ENCODE peak calls at places on chromosomes 5 and 9, in four cellular contexts. One of them, this sample, is unnamed.

GRCh38 chr9:117305454-117305853 is 109.4 kb downstream of the ASTN2 start:
- DNase-seq in body of pancreas: no peak
- DNase-seq in tibial nerve: no peak
- DNase-seq in HCT116: no peak
- DNase-seq in this sample: no peak

GRCh38 chr9:24545285-24545684 is 412 bp downstream of the IZUMO3 start:
- DNase-seq in body of pancreas: no peak
- DNase-seq in tibial nerve: no peak
- DNase-seq in HCT116: no peak
- DNase-seq in this sample: no peak

GRCh38 chr9:127308559-127309429 is 44.2 kb downstream of the GARNL3 start:
- DNase-seq in body of pancreas: no peak
- DNase-seq in tibial nerve: no peak
- DNase-seq in HCT116: no peak
- DNase-seq in this sample: no peak

GRCh38 chr5:149314571-149315111 is 30.7 kb upstream of the GRPEL2 start:
- DNase-seq in body of pancreas: no peak
- DNase-seq in tibial nerve: no peak
- DNase-seq in HCT116: no peak
- DNase-seq in this sample: no peak

GRCh38 chr5:83925952-83926351 is 205.3 kb upstream of the HAPLN1 start:
- DNase-seq in body of pancreas: no peak
- DNase-seq in tibial nerve: no peak
- DNase-seq in HCT116: no peak
- DNase-seq in this sample: no peak

GRCh38 chr5:10542151-10542550 is 21.7 kb upstream of the ANKRD33B start:
- DNase-seq in body of pancreas: no peak
- DNase-seq in tibial nerve: no peak
- DNase-seq in HCT116: no peak
- DNase-seq in this sample: no peak

GRCh38 chr5:41728281-41728680 is 141.9 kb downstream of the OXCT1 start:
- DNase-seq in body of pancreas: no peak
- DNase-seq in tibial nerve: no peak
- DNase-seq in HCT116: no peak
- DNase-seq in this sample: no peak

GRCh38 chr5:56155992-56156584 is 77.0 kb downstream of the ANKRD55 start:
- DNase-seq in body of pancreas: no peak
- DNase-seq in tibial nerve: no peak
- DNase-seq in HCT116: no peak
- DNase-seq in this sample: no peak

GRCh38 chr5:133846478-133847226 is 121.8 kb downstream of the C5orf15 start:
- DNase-seq in body of pancreas: no peak
- DNase-seq in tibial nerve: no peak
- DNase-seq in HCT116: no peak
- DNase-seq in this sample: no peak
- H3K4me3 ChIP-seq in body of pancreas: no peak overlapping the region
- H3K4me3 ChIP-seq in tibial nerve: no peak overlapping the region
- H3K4me3 ChIP-seq in HCT116: no peak overlapping the region
- H3K4me3 ChIP-seq in this sample: no peak overlapping the region

GRCh38 chr5:2753452-2754409 is 2.3 kb upstream of the IRX2 start:
- DNase-seq in body of pancreas: no peak
- DNase-seq in tibial nerve: no peak
- DNase-seq in HCT116: no peak
- DNase-seq in this sample: peak; percentile 84
- H3K27me3 ChIP-seq in body of pancreas: no peaks in the 10 kb centered on the region
- H3K27me3 ChIP-seq in tibial nerve: no peaks in the 10 kb centered on the region
- H3K27me3 ChIP-seq in HCT116: no peaks in the 10 kb centered on the region
- H3K27me3 ChIP-seq in this sample: peaks cover 72% of the 10 kb centered on the region

DNA sequence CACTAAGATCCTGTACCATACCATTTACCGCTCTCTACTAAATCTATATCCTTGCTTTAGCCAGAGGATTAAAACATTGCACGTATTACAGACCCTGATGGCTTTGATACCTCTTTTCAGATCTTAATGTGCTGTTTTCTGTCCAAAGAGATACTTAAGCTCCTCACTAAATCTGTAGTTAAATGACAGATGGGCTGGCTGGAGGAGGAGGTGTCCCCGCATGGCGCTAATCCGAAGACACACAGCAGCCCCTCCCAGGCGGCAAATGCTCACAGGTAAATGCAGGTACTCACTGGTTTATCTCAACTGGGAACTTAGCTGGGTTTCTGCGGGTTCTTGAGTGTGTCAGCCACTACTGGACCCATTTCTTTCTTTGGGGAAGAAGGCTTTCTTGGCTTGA is 2.7 kb downstream of the LPCAT1 start:
- DNase-seq in body of pancreas: peak; percentile 2
- DNase-seq in tibial nerve: no peak
- DNase-seq in HCT116: no peak
- DNase-seq in this sample: peak; percentile 34
- H3K36me3 ChIP-seq in body of pancreas: no peaks in the 10 kb centered on the region
- H3K36me3 ChIP-seq in tibial nerve: no peaks in the 10 kb centered on the region
- H3K36me3 ChIP-seq in HCT116: peaks cover 14% of the 10 kb centered on the region
- H3K36me3 ChIP-seq in this sample: peaks cover 7% of the 10 kb centered on the region

GRCh38 chr5:36691241-36691640 is 84.8 kb downstream of the SLC1A3 start:
- DNase-seq in body of pancreas: no peak
- DNase-seq in tibial nerve: no peak
- DNase-seq in HCT116: no peak
- DNase-seq in this sample: no peak

GRCh38 chr5:36694351-36694750 is 87.9 kb downstream of the SLC1A3 start:
- DNase-seq in body of pancreas: no peak
- DNase-seq in tibial nerve: no peak
- DNase-seq in HCT116: no peak
- DNase-seq in this sample: no peak

GRCh38 chr5:36691993-36692392 is 85.6 kb downstream of the SLC1A3 start:
- DNase-seq in body of pancreas: no peak
- DNase-seq in tibial nerve: no peak
- DNase-seq in HCT116: no peak
- DNase-seq in this sample: no peak

GRCh38 chr5:36690041-36690941 is 83.9 kb downstream of the SLC1A3 start:
- DNase-seq in body of pancreas: peak; percentile 80
- DNase-seq in tibial nerve: peak; percentile 56
- DNase-seq in HCT116: peak; percentile 81
- DNase-seq in this sample: peak; percentile 91

GRCh38 chr5:36692791-36693763 is 86.7 kb downstream of the SLC1A3 start:
- DNase-seq in body of pancreas: peak; percentile 73
- DNase-seq in tibial nerve: peak; percentile 67
- DNase-seq in HCT116: peak; percentile 51
- DNase-seq in this sample: peak; percentile 90
- H3K4me3 ChIP-seq in body of pancreas: no peak overlapping the region
- H3K4me3 ChIP-seq in tibial nerve: peak overlapping the region; percentile 9
- H3K4me3 ChIP-seq in HCT116: no peak overlapping the region
- H3K4me3 ChIP-seq in this sample: peak overlapping the region; percentile 34

GRCh38 chr5:140058212-140058932 is 15.3 kb upstream of the NRG2 start:
- DNase-seq in body of pancreas: peak; percentile 73
- DNase-seq in tibial nerve: no peak
- DNase-seq in HCT116: no peak
- DNase-seq in this sample: no peak
- H3K27me3 ChIP-seq in body of pancreas: no peaks in the 10 kb centered on the region
- H3K27me3 ChIP-seq in tibial nerve: no peaks in the 10 kb centered on the region
- H3K27me3 ChIP-seq in HCT116: peaks cover 34% of the 10 kb centered on the region
- H3K27me3 ChIP-seq in this sample: peaks cover 7% of the 10 kb centered on the region

GRCh38 chr5:100877277-100877676 is 25.8 kb downstream of the ST8SIA4 start:
- DNase-seq in body of pancreas: no peak
- DNase-seq in tibial nerve: no peak
- DNase-seq in HCT116: no peak
- DNase-seq in this sample: no peak
- H3K36me3 ChIP-seq in body of pancreas: no peaks in the 10 kb centered on the region
- H3K36me3 ChIP-seq in tibial nerve: no peaks in the 10 kb centered on the region
- H3K36me3 ChIP-seq in HCT116: no peaks in the 10 kb centered on the region
- H3K36me3 ChIP-seq in this sample: no peaks in the 10 kb centered on the region

DNA sequence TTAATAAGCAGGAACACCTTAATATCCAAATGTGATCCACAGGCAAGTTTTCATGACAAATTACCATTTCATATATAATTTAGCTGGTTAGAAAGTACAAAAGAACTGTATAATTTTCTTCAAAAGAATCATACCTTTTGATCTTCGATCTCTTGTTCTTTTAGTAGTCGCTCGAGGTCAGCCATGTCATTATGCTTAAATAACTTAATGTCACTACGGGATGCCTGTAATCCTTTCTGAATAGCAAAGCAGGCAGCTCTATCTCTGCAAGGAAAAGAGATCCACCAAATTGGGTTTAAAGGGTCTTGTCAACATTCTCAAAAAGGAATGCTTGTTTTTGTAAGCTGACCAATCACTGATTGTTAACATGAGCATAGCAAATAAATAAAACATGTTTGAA is 56.2 kb downstream of the SPTLC1 start:
- DNase-seq in body of pancreas: no peak
- DNase-seq in tibial nerve: no peak
- DNase-seq in HCT116: no peak
- DNase-seq in this sample: no peak
- H3K4me3 ChIP-seq in body of pancreas: no peak overlapping the region
- H3K4me3 ChIP-seq in tibial nerve: no peak overlapping the region
- H3K4me3 ChIP-seq in HCT116: no peak overlapping the region
- H3K4me3 ChIP-seq in this sample: no peak overlapping the region

GRCh38 chr5:171314728-171315385 is 5.8 kb downstream of the TLX3 start:
- DNase-seq in body of pancreas: peak; percentile 42
- DNase-seq in tibial nerve: no peak
- DNase-seq in HCT116: no peak
- DNase-seq in this sample: peak; percentile 72
- H3K27me3 ChIP-seq in body of pancreas: no peaks in the 10 kb centered on the region
- H3K27me3 ChIP-seq in tibial nerve: no peaks in the 10 kb centered on the region
- H3K27me3 ChIP-seq in HCT116: no peaks in the 10 kb centered on the region
- H3K27me3 ChIP-seq in this sample: peaks cover 100% of the 10 kb centered on the region

This sample was measured in H7.